ENCODE peak calls at places on chromosomes 5 and 9, in seven cellular contexts. Y is GM12891, N is SK-N-SH, K is GM12878, L is HepG2, S is K562, M is H1. V is an unnamed sample.

GRCh38 chr5:2677689-2678088 is 73.8 kb downstream of the IRX2 start:
- DNase-seq in N (no peak), L (no peak), S (no peak), M (no peak), K (no peak), Y (no peak), V (no peak)

GRCh38 chr9:82334286-82334685 is 345.7 kb downstream of the SPATA31D1 start:
- DNase-seq in M (no peak), N (no peak), S (no peak), K (no peak), Y (no peak), L (no peak), V (no peak)

GRCh38 chr5:14869286-14870164 is 2.1 kb downstream of the ANKH start:
- DNase-seq in M (no peak), S (no peak), Y (no peak), N (no peak), K (no peak), L (no peak), V (no peak)

GRCh38 chr5:172878585-172879433 is 44.8 kb downstream of the ERGIC1 start:
- DNase-seq in S (no peak), M (no peak), Y (no peak), L (no peak), K (no peak), N (no peak), V (no peak)

GRCh38 chr5:171562822-171563221 is 143.4 kb downstream of the FGF18 start:
- DNase-seq in K (no peak), Y (no peak), L (no peak), N (no peak), S (no peak), M (no peak), V (no peak)

GRCh38 chr5:9544056-9544455 is 1.8 kb downstream of the SEMA5A start:
- DNase-seq in K (no peak), S (no peak), Y (no peak), M (no peak), L (no peak), N (no peak), V (no peak)

GRCh38 chr5:53476531-53477480 is 3.6 kb upstream of the FST start:
- DNase-seq in Y (no peak), M (no peak), S (no peak), L (peak), N (no peak), K (no peak), V (no peak)

GRCh38 chr9:70511858-70512257 is 97.4 kb upstream of the KLF9 start:
- DNase-seq in S (no peak), K (no peak), L (peak), N (no peak), Y (no peak), M (no peak), V (no peak)

GRCh38 chr5:81422671-81423070 is 28.7 kb upstream of the ACOT12 start:
- DNase-seq in L (peak), M (no peak), S (no peak), N (no peak), K (no peak), Y (no peak), V (no peak)

GRCh38 chr9:76255781-76256455 is 138.3 kb downstream of the RFK start:
- DNase-seq in K (no peak), S (no peak), L (no peak), M (no peak), Y (no peak), N (no peak), V (no peak)

GRCh38 chr9:123353041-123353440 is 3.0 kb upstream of the CRB2 start:
- DNase-seq in S (no peak), K (no peak), Y (no peak), M (no peak), L (no peak), N (no peak), V (no peak)

GRCh38 chr5:96565843-96566242 is 96.3 kb upstream of the CAST start:
- DNase-seq in K (no peak), Y (no peak), N (peak), S (no peak), M (no peak), L (no peak), V (no peak)

GRCh38 chr5:134077926-134078580 is 36.4 kb upstream of the TCF7 start:
- DNase-seq in M (no peak), N (no peak), K (no peak), L (no peak), Y (no peak), S (no peak), V (no peak)

GRCh38 chr9:121313458-121314152 is 45.6 kb downstream of the GSN start:
- DNase-seq in M (no peak), K (no peak), N (no peak), L (no peak), S (no peak), Y (no peak), V (no peak)

GRCh38 chr9:2502760-2503159 is 118.8 kb upstream of the VLDLR start:
- DNase-seq in K (no peak), M (no peak), N (no peak), S (no peak), Y (no peak), L (no peak), V (no peak)

GRCh38 chr5:172494630-172495505 is 40.5 kb upstream of the SH3PXD2B start:
- DNase-seq in K (no peak), S (no peak), M (no peak), L (no peak), N (no peak), Y (no peak), V (no peak)

GRCh38 chr5:74404574-74405310 is 235.8 kb downstream of the ENC1 start:
- DNase-seq in N (no peak), L (no peak), K (no peak), Y (no peak), M (no peak), S (no peak), V (no peak)

GRCh38 chr5:96781031-96781733 is 26.6 kb downstream of the ERAP1 start:
- DNase-seq in N (no peak), M (no peak), Y (no peak), K (no peak), S (no peak), L (no peak), V (no peak)

GRCh38 chr5:167576928-167577327 is 714.5 kb upstream of the WWC1 start:
- DNase-seq in Y (no peak), L (no peak), M (no peak), N (no peak), S (no peak), K (no peak), V (no peak)
- TF ChIP-seq TAF1 in Y (no peak), L (no peak), M (no peak), N (no peak), S (no peak), K (no peak), V (no peak)

GRCh38 chr9:137589441-137590122 is 730 bp downstream of the ZMYND19 start:
- DNase-seq in N (peak), S (no peak), L (no peak), K (no peak), Y (peak), M (no peak), V (peak)
- TF ChIP-seq POLR2AphosphoS5 in N (no peak), S (no peak), L (no peak), K (no peak), Y (no peak), M (no peak), V (no peak)

GRCh38 chr5:180294401-180294800 is 2.5 kb upstream of the MAPK9 start:
- DNase-seq in N (no peak), K (no peak), M (no peak), Y (no peak), S (no peak), L (no peak), V (no peak)

GRCh38 chr5:180291234-180291940 is 496 bp downstream of the MAPK9 start:
- DNase-seq in L (no peak), K (no peak), N (no peak), S (peak), Y (peak), M (no peak), V (peak)

GRCh38 chr5:180289966-180290365 is 1.9 kb downstream of the MAPK9 start:
- DNase-seq in S (no peak), L (no peak), N (no peak), M (no peak), Y (no peak), K (no peak), V (no peak)

GRCh38 chr5:180290568-180291233 is 1.2 kb downstream of the MAPK9 start:
- DNase-seq in S (no peak), N (no peak), L (no peak), K (no peak), Y (no peak), M (no peak), V (no peak)

GRCh38 chr5:180291943-180292831 is at the start of gene MAPK9:
- DNase-seq in S (peak), Y (peak), K (no peak), M (no peak), L (peak), N (peak), V (peak)
- TF ChIP-seq TAF1 in S (no peak), Y (no peak), K (no peak), M (peak), L (peak), N (no peak), V (no peak)

GRCh38 chr9:73573235-73573634 is 421.6 kb downstream of the ANXA1 start:
- DNase-seq in K (no peak), S (no peak), M (no peak), L (no peak), N (no peak), Y (no peak), V (no peak)
- TF ChIP-seq POLR2AphosphoS5 in K (no peak), S (no peak), M (no peak), L (no peak), N (no peak), Y (no peak), V (no peak)

GRCh38 chr9:38035873-38036272 is 33.2 kb downstream of the SHB start:
- DNase-seq in S (no peak), K (no peak), M (no peak), Y (no peak), L (peak), N (no peak), V (no peak)
- TF ChIP-seq TAF1 in S (no peak), K (no peak), M (no peak), Y (no peak), L (no peak), N (peak), V (no peak)

V was measured in GM12892.